ENCODE peak calls at places on chromosomes 12 and 14, in nine cellular contexts. W is MM.1S, E is tibial artery, Y is osteoblast, F is upper lobe of left lung, J is AG09309, O is spleen, T is lung, D is HFFc6. L is an unnamed sample.

GRCh38 chr12:96982671-96983070 is 75.6 kb downstream of the NEDD1 start:
- DNase-seq in T (no peak), Y (no peak), O (no peak), E (no peak), F (no peak), D (no peak), J (no peak), W (no peak), L (no peak)

GRCh38 chr12:62190921-62191746 is 69.1 kb upstream of the USP15 start:
- DNase-seq in O (peak), Y (peak), W (no peak), J (no peak), F (peak), D (no peak), T (no peak), E (no peak), L (no peak)

GRCh38 chr12:120720234-120720968 is 5.2 kb upstream of the ACADS start:
- DNase-seq in J (peak), T (no peak), E (peak), O (peak), F (no peak), Y (peak), D (peak), W (no peak), L (peak)

GRCh38 chr12:66059670-66060069 is 70.9 kb downstream of the LLPH start:
- DNase-seq in D (no peak), T (no peak), J (no peak), E (no peak), O (no peak), F (no peak), W (no peak), Y (no peak), L (no peak)

GRCh38 chr12:112979281-112979680 is 962 bp downstream of the OAS2 start:
- DNase-seq in O (peak), D (no peak), W (peak), F (no peak), Y (no peak), J (no peak), E (peak), T (no peak), L (no peak)

GRCh38 chr12:112018571-112019237 is 5.5 kb downstream of the ERP29 start:
- DNase-seq in W (no peak), O (no peak), J (peak), E (no peak), D (peak), Y (peak), T (no peak), F (no peak), L (no peak)

GRCh38 chr12:46209914-46210834 is 58.7 kb downstream of the SLC38A1 start:
- DNase-seq in O (peak), F (no peak), T (peak), J (no peak), D (no peak), W (no peak), E (no peak), Y (no peak), L (no peak)

GRCh38 chr12:110717037-110717436 is 25.7 kb downstream of the PPP1CC start:
- DNase-seq in W (no peak), J (no peak), Y (no peak), F (no peak), T (no peak), E (no peak), D (no peak), O (no peak), L (no peak)

GRCh38 chr12:93100610-93101009 is 171.5 kb upstream of the EEA1 start:
- DNase-seq in Y (peak), O (no peak), F (no peak), W (no peak), E (no peak), J (no peak), D (peak), T (no peak), L (peak)

GRCh38 chr14:99522934-99523660 is 41.9 kb downstream of the CCNK start:
- DNase-seq in Y (peak), F (no peak), J (no peak), W (no peak), O (peak), T (no peak), D (peak), E (no peak), L (no peak)

GRCh38 chr12:116565963-116566362 is 6.8 kb downstream of the MAP1LC3B2 start:
- DNase-seq in E (no peak), F (no peak), T (no peak), O (no peak), W (no peak), Y (no peak), D (no peak), J (no peak), L (no peak)
- TF ChIP-seq CTCF in E (no peak), F (no peak), T (no peak), O (no peak), W (no peak), Y (no peak), D (no peak), J (no peak), L (no peak)

GRCh38 chr12:104669851-104670337 is 213.1 kb downstream of the CHST11 start:
- DNase-seq in Y (peak), F (no peak), T (peak), O (peak), W (peak), E (peak), J (no peak), D (no peak), L (no peak)

GRCh38 chr12:104670439-104671406 is 214.0 kb downstream of the CHST11 start:
- DNase-seq in D (no peak), F (no peak), J (no peak), Y (peak), O (no peak), E (no peak), W (no peak), T (peak), L (no peak)

GRCh38 chr12:104668274-104668718 is 211.5 kb downstream of the CHST11 start:
- DNase-seq in J (no peak), F (no peak), W (no peak), E (no peak), O (no peak), D (no peak), T (no peak), Y (no peak), L (no peak)

GRCh38 chr12:104667139-104667538 is 210.4 kb downstream of the CHST11 start:
- DNase-seq in D (no peak), E (no peak), J (no peak), O (no peak), W (no peak), F (no peak), T (peak), Y (no peak), L (no peak)

DNA sequence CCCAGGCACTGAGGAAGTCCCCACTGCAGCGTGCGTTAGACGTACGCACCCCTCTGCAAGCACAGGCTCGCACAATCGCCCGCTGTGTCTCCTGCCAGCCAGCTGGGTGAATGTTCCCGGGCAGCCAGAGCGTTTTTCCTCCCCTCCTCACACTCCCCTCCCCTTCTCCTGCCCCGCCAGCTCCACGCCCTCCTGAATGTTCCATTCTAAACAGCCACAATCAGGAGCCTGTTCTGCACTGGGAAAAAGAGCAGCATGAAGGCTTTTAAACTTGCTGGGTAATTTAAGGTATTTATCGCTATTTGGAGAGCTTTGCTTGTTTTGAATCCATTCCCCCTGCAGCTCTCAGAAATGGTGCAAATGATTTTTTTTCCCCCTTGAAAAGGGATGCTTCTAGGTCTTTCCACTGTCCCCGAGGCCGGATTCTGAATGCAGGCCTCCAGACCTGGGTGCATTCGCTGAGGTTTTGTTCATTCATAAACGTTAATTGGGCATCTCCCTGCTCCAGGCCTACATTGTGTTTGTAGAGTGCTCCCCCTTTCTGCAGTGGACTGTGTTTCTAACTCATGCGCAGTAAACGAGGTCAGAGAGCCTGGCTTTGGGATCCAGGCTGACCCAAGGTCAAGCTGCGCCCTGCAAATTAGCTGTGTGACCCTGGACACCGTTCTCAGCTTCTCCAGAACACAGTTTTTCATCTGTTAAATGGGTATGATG is 212.5 kb downstream of the CHST11 start:
- DNase-seq in O (no peak), W (no peak), F (no peak), T (peak), Y (no peak), D (no peak), E (no peak), J (no peak), L (no peak)
- TF ChIP-seq CTCF in O (no peak), W (no peak), F (no peak), T (no peak), Y (peak), D (peak), E (no peak), J (peak), L (peak)

GRCh38 chr14:51554953-51555352 is 96.8 kb upstream of the FRMD6 start:
- DNase-seq in E (no peak), T (no peak), F (no peak), J (no peak), Y (no peak), W (peak), D (peak), O (no peak), L (no peak)

GRCh38 chr14:51554339-51554920 is 97.3 kb upstream of the FRMD6 start:
- DNase-seq in W (no peak), D (peak), J (peak), Y (peak), O (no peak), E (no peak), F (no peak), T (no peak), L (peak)

GRCh38 chr14:51552768-51553426 is 98.8 kb upstream of the FRMD6 start:
- DNase-seq in F (no peak), E (no peak), T (no peak), W (no peak), D (no peak), J (no peak), Y (no peak), O (no peak), L (no peak)

GRCh38 chr14:51548187-51548586 is 103.5 kb upstream of the FRMD6 start:
- DNase-seq in W (no peak), Y (no peak), O (no peak), J (no peak), T (no peak), E (no peak), F (no peak), D (no peak), L (no peak)

GRCh38 chr14:51552275-51552674 is 99.4 kb upstream of the FRMD6 start:
- DNase-seq in E (no peak), F (no peak), O (no peak), D (no peak), W (no peak), T (no peak), J (no peak), Y (no peak), L (no peak)
- TF ChIP-seq CTCF in E (no peak), F (no peak), O (no peak), D (peak), W (no peak), T (no peak), J (no peak), Y (no peak), L (peak)

GRCh38 chr12:3884671-3885070 is 11.5 kb upstream of the PARP11 start:
- DNase-seq in F (no peak), E (no peak), W (no peak), O (no peak), D (no peak), J (no peak), Y (peak), T (no peak), L (no peak)

GRCh38 chr12:3882396-3882795 is 9.2 kb upstream of the PARP11 start:
- DNase-seq in E (no peak), W (no peak), T (no peak), J (no peak), Y (no peak), D (no peak), F (no peak), O (no peak), L (no peak)

GRCh38 chr12:3885179-3886094 is 12.2 kb upstream of the PARP11 start:
- DNase-seq in D (peak), J (no peak), Y (peak), W (peak), T (no peak), O (no peak), F (no peak), E (peak), L (peak)

GRCh38 chr12:3881208-3881980 is 8.2 kb upstream of the PARP11 start:
- DNase-seq in E (no peak), O (no peak), F (no peak), J (no peak), W (no peak), D (no peak), Y (no peak), T (no peak), L (no peak)

GRCh38 chr12:3882896-3883564 is 9.8 kb upstream of the PARP11 start:
- DNase-seq in E (no peak), F (no peak), D (no peak), T (no peak), J (no peak), W (peak), Y (peak), O (no peak), L (no peak)
- TF ChIP-seq CTCF in E (no peak), F (no peak), D (peak), T (no peak), J (peak), W (peak), Y (peak), O (no peak), L (no peak)

DNA sequence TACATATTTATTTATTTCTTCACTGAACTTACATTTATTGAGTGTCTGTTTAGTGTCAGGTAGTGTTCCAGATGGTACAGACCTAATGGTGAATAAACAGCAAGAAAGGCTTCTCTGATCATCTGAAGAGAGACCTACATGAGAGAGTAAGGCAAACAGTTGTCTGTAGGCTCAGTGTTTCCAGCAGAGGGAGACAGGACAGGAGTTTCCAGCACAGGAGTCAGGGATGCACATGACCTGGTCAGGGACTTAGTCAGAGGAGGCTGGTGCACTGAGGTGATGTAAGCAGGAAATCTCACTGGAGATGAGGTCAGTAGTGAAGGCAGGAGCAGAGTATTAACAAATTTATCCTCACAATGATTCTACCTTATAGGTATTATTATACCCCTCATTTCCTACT is 233.2 kb downstream of the MDGA2 start:
- DNase-seq in O (no peak), D (no peak), F (no peak), E (no peak), J (no peak), Y (no peak), T (no peak), W (no peak), L (no peak)
- TF ChIP-seq CTCF in O (no peak), D (no peak), F (no peak), E (no peak), J (no peak), Y (no peak), T (no peak), W (no peak), L (no peak)

GRCh38 chr14:69259176-69259530 is 805 bp upstream of the GALNT16 start:
- DNase-seq in J (no peak), Y (no peak), T (no peak), W (no peak), D (no peak), E (no peak), O (no peak), F (no peak), L (no peak)

GRCh38 chr14:69260246-69260978 is 454 bp downstream of the GALNT16 start:
- DNase-seq in O (no peak), D (no peak), W (no peak), F (peak), E (no peak), J (no peak), T (no peak), Y (peak), L (no peak)

GRCh38 chr14:69260979-69261605 is 1.1 kb downstream of the GALNT16 start:
- DNase-seq in D (no peak), T (no peak), W (peak), O (peak), F (peak), Y (peak), J (no peak), E (no peak), L (no peak)

GRCh38 chr14:69261761-69262331 is 1.9 kb downstream of the GALNT16 start:
- DNase-seq in T (no peak), O (no peak), Y (no peak), D (no peak), J (no peak), F (no peak), E (no peak), W (no peak), L (no peak)

DNA sequence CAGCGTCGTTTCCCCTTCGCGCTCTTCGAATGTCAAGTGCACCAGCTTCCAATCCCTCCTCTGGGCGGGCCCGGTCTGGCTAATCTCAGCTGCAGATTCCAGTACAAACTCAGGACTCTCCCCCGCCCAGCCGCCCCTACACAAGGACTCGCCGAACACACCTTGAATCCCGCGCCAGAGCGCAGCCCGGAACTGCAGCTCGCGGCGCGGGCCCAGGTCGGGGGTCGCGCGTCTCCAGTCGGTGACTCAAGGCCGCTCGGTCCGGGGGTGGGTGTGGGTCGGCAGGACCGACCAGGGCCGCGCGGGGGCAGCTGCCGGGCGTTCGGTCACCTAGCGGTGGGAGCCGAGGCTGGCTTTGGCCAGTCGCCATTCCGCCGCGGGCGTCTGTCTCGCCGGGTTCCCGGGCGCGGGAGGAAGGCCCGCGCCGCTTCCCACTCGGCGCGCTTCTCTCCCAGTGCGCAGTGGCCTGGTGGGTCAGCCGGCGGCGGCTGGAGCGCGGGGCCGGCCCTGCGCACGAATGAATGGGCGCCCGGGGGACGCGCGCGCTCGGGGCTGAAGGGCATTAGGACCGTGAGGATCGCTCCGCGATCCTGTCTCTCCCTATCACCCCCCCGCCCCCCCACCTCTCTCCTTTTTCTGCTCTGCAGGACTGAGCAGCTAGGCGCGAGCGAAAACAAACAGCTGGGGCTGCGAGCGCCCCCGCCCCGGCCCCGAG is at the start of gene GALNT16:
- DNase-seq in Y (peak), O (peak), T (no peak), D (no peak), F (peak), E (no peak), J (no peak), W (no peak), L (no peak)
- TF ChIP-seq CTCF in Y (peak), O (no peak), T (no peak), D (peak), F (no peak), E (peak), J (peak), W (no peak), L (no peak)

GRCh38 chr12:51889216-51890134 is 1.6 kb downstream of the ANKRD33 start:
- DNase-seq in J (no peak), T (no peak), O (no peak), Y (peak), F (peak), D (no peak), E (no peak), W (no peak), L (no peak)
- TF ChIP-seq CTCF in J (peak), T (no peak), O (no peak), Y (peak), F (no peak), D (peak), E (no peak), W (peak), L (peak)

GRCh38 chr12:107320031-107320928 is 226.9 kb upstream of the CRY1 start:
- DNase-seq in T (peak), W (peak), Y (peak), F (peak), E (no peak), O (peak), J (no peak), D (no peak), L (no peak)

GRCh38 chr12:107318554-107318803 is 225.1 kb upstream of the CRY1 start:
- DNase-seq in Y (peak), F (no peak), E (no peak), W (no peak), O (no peak), T (no peak), J (no peak), D (no peak), L (no peak)

GRCh38 chr12:107318804-107319535 is 225.6 kb upstream of the CRY1 start:
- DNase-seq in O (peak), D (no peak), T (no peak), W (no peak), J (no peak), F (peak), E (no peak), Y (peak), L (no peak)

GRCh38 chr12:107319536-107320030 is 226.2 kb upstream of the CRY1 start:
- DNase-seq in W (no peak), Y (peak), D (no peak), F (peak), O (peak), T (no peak), E (no peak), J (no peak), L (no peak)

DNA sequence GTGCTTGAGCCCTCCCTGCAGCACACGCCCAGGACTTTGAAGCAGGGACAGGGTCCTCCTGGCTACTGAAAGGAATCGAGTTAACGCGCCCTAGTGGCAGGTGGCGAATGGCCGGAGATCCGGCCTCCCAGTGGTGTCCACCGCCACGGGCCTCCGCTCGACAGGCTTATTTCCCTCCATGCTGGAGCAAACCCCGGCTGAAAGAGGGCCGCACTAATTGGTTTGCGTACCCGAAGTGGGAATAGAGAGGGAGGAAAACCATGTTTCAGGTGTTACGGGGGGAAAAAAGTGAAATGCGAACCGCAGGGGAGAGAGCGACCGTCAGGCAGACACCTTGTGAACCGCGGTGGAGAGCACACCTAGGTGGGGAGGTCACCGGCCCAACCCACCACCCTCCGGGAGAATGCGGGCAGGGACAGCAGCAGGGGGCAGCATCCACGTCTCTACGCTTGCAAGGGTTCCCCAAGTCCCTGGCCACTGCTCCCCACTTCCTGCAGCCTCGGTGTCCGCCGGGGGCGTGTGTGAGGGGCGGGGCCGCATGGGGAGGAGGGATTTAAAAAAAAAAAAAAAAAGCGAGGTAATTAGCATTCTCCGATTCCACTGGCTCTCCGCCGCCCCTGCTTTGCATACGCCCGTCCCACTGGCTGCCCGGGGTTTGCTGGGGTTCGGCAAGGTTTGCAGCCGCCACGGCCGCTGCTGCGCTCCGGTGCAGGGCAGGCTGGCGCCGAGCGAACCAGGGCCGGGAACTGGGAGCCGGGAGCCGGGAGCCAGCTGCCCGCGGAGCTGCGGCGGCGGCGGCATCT is 224.6 kb upstream of the CRY1 start:
- DNase-seq in E (peak), J (peak), W (peak), O (peak), D (no peak), Y (peak), F (peak), T (peak), L (peak)
- TF ChIP-seq CTCF in E (no peak), J (peak), W (peak), O (no peak), D (no peak), Y (no peak), F (no peak), T (no peak), L (no peak)

GRCh38 chr14:40393143-40393542 is 960.9 kb upstream of the FBXO33 start:
- DNase-seq in J (no peak), E (no peak), T (no peak), O (no peak), F (no peak), Y (no peak), W (no peak), D (no peak), L (no peak)
- TF ChIP-seq CTCF in J (no peak), E (no peak), T (no peak), O (no peak), F (no peak), Y (no peak), W (no peak), D (no peak), L (no peak)